ENCODE peak calls at places on chromosomes 5 and 9, in ten cellular contexts. One of them, this sample, is unnamed.

GRCh38 chr9:81312346-81312745 is 377.0 kb downstream of the TLE1 start:
- DNase-seq in dorsolateral prefrontal cortex: no peak
- DNase-seq in choroid plexus epithelial cell: no peak
- DNase-seq in AG09309: no peak
- DNase-seq in GM10248: no peak
- DNase-seq in glutamatergic neuron: no peak
- DNase-seq in bronchial epithelial cell: no peak
- DNase-seq in WERI-Rb-1: no peak
- DNase-seq in NB4: no peak
- DNase-seq in B cell: no peak
- DNase-seq in this sample: no peak

GRCh38 chr5:1172670-1173404 is 28.6 kb upstream of the SLC6A19 start:
- DNase-seq in dorsolateral prefrontal cortex: no peak
- DNase-seq in choroid plexus epithelial cell: no peak
- DNase-seq in AG09309: no peak
- DNase-seq in GM10248: no peak
- DNase-seq in glutamatergic neuron: peak
- DNase-seq in bronchial epithelial cell: no peak
- DNase-seq in WERI-Rb-1: no peak
- DNase-seq in NB4: peak
- DNase-seq in B cell: no peak
- DNase-seq in this sample: no peak

GRCh38 chr5:93336330-93337110 is 244.5 kb downstream of the NR2F1-AS1 start:
- DNase-seq in dorsolateral prefrontal cortex: no peak
- DNase-seq in choroid plexus epithelial cell: no peak
- DNase-seq in AG09309: no peak
- DNase-seq in GM10248: no peak
- DNase-seq in glutamatergic neuron: no peak
- DNase-seq in bronchial epithelial cell: peak
- DNase-seq in WERI-Rb-1: no peak
- DNase-seq in NB4: no peak
- DNase-seq in B cell: no peak
- DNase-seq in this sample: no peak

GRCh38 chr9:124454296-124454695 is 4.0 kb downstream of the ADGRD2 start:
- DNase-seq in dorsolateral prefrontal cortex: no peak
- DNase-seq in choroid plexus epithelial cell: no peak
- DNase-seq in AG09309: no peak
- DNase-seq in GM10248: no peak
- DNase-seq in glutamatergic neuron: no peak
- DNase-seq in bronchial epithelial cell: no peak
- DNase-seq in WERI-Rb-1: no peak
- DNase-seq in NB4: no peak
- DNase-seq in B cell: no peak
- DNase-seq in this sample: no peak

GRCh38 chr5:171295299-171295698 is 13.7 kb upstream of the TLX3 start:
- DNase-seq in dorsolateral prefrontal cortex: no peak
- DNase-seq in choroid plexus epithelial cell: no peak
- DNase-seq in AG09309: no peak
- DNase-seq in GM10248: no peak
- DNase-seq in glutamatergic neuron: no peak
- DNase-seq in bronchial epithelial cell: no peak
- DNase-seq in WERI-Rb-1: no peak
- DNase-seq in NB4: no peak
- DNase-seq in B cell: no peak
- DNase-seq in this sample: no peak

GRCh38 chr9:133054966-133055365 is 6.8 kb upstream of the CEL start:
- DNase-seq in dorsolateral prefrontal cortex: peak
- DNase-seq in choroid plexus epithelial cell: peak
- DNase-seq in AG09309: peak
- DNase-seq in GM10248: peak
- DNase-seq in glutamatergic neuron: no peak
- DNase-seq in bronchial epithelial cell: no peak
- DNase-seq in WERI-Rb-1: no peak
- DNase-seq in NB4: no peak
- DNase-seq in B cell: no peak
- DNase-seq in this sample: peak

GRCh38 chr9:128901379-128901778 is 19.4 kb upstream of the PHYHD1 start:
- DNase-seq in dorsolateral prefrontal cortex: no peak
- DNase-seq in choroid plexus epithelial cell: no peak
- DNase-seq in AG09309: no peak
- DNase-seq in GM10248: no peak
- DNase-seq in glutamatergic neuron: no peak
- DNase-seq in bronchial epithelial cell: no peak
- DNase-seq in WERI-Rb-1: no peak
- DNase-seq in NB4: no peak
- DNase-seq in B cell: no peak
- DNase-seq in this sample: no peak

GRCh38 chr9:91038483-91039124 is 237.0 kb downstream of the SYK start:
- DNase-seq in dorsolateral prefrontal cortex: no peak
- DNase-seq in choroid plexus epithelial cell: no peak
- DNase-seq in AG09309: no peak
- DNase-seq in GM10248: no peak
- DNase-seq in glutamatergic neuron: no peak
- DNase-seq in bronchial epithelial cell: no peak
- DNase-seq in WERI-Rb-1: no peak
- DNase-seq in NB4: no peak
- DNase-seq in B cell: no peak
- DNase-seq in this sample: no peak

GRCh38 chr9:124259273-124260078 is 1.7 kb downstream of the NEK6 start:
- DNase-seq in dorsolateral prefrontal cortex: no peak
- DNase-seq in choroid plexus epithelial cell: peak
- DNase-seq in AG09309: peak
- DNase-seq in GM10248: no peak
- DNase-seq in glutamatergic neuron: no peak
- DNase-seq in bronchial epithelial cell: peak
- DNase-seq in WERI-Rb-1: no peak
- DNase-seq in NB4: peak
- DNase-seq in B cell: no peak
- DNase-seq in this sample: peak

GRCh38 chr9:93143830-93144530 is 9.9 kb upstream of the NINJ1 start:
- DNase-seq in dorsolateral prefrontal cortex: peak
- DNase-seq in choroid plexus epithelial cell: no peak
- DNase-seq in AG09309: no peak
- DNase-seq in GM10248: no peak
- DNase-seq in glutamatergic neuron: no peak
- DNase-seq in bronchial epithelial cell: no peak
- DNase-seq in WERI-Rb-1: no peak
- DNase-seq in NB4: no peak
- DNase-seq in B cell: no peak
- DNase-seq in this sample: no peak

GRCh38 chr5:169126376-169127043 is 174.4 kb downstream of the SLIT3 start:
- DNase-seq in dorsolateral prefrontal cortex: no peak
- DNase-seq in choroid plexus epithelial cell: no peak
- DNase-seq in AG09309: no peak
- DNase-seq in GM10248: no peak
- DNase-seq in glutamatergic neuron: peak
- DNase-seq in bronchial epithelial cell: no peak
- DNase-seq in WERI-Rb-1: no peak
- DNase-seq in NB4: no peak
- DNase-seq in B cell: no peak
- DNase-seq in this sample: peak

GRCh38 chr5:177478711-177479646 is 5.5 kb upstream of the DBN1 start:
- DNase-seq in dorsolateral prefrontal cortex: no peak
- DNase-seq in choroid plexus epithelial cell: peak
- DNase-seq in AG09309: no peak
- DNase-seq in GM10248: peak
- DNase-seq in glutamatergic neuron: no peak
- DNase-seq in bronchial epithelial cell: peak
- DNase-seq in WERI-Rb-1: no peak
- DNase-seq in NB4: peak
- DNase-seq in B cell: no peak
- DNase-seq in this sample: no peak

GRCh38 chr9:37364751-37365360 is 57.6 kb upstream of the GRHPR start:
- DNase-seq in dorsolateral prefrontal cortex: no peak
- DNase-seq in choroid plexus epithelial cell: no peak
- DNase-seq in AG09309: no peak
- DNase-seq in GM10248: no peak
- DNase-seq in glutamatergic neuron: no peak
- DNase-seq in bronchial epithelial cell: peak
- DNase-seq in WERI-Rb-1: no peak
- DNase-seq in NB4: peak
- DNase-seq in B cell: no peak
- DNase-seq in this sample: no peak

GRCh38 chr5:74199436-74200210 is 440.9 kb downstream of the ENC1 start:
- DNase-seq in dorsolateral prefrontal cortex: no peak
- DNase-seq in choroid plexus epithelial cell: no peak
- DNase-seq in AG09309: peak
- DNase-seq in GM10248: no peak
- DNase-seq in glutamatergic neuron: no peak
- DNase-seq in bronchial epithelial cell: peak
- DNase-seq in WERI-Rb-1: no peak
- DNase-seq in NB4: no peak
- DNase-seq in B cell: no peak
- DNase-seq in this sample: no peak

DNA sequence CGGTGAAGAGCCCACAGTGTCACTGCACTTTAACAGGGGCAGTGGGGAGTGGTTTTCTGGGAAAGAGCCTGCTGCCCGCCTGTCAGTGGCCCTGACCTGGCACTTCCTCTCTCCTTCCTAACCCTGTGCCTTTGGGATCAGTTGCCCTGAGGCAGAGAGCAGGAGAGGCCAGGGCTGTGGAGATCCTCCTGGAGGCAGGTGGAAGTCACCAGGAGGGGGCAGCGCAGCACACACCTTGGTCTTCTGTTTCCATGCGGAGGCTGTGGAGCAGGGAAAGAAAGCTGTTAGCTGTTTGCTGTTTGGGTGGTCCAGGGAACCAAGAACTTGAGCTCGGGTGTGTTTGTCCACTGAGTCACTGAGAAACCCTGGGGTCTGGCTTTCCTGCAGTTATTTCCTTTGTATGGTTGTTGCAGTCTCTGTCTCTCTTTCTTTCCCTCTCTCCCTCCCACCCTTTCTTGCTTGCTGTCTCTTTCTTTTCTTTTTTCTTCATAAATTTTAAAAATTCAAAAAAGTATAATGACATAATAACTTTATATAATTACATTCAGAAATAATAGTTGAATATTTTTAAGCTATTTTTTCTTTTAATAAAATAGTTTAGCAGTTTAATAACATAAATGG is 28.1 kb downstream of the NTRK2 start:
- DNase-seq in dorsolateral prefrontal cortex: peak
- DNase-seq in choroid plexus epithelial cell: peak
- DNase-seq in AG09309: peak
- DNase-seq in GM10248: peak
- DNase-seq in glutamatergic neuron: peak
- DNase-seq in bronchial epithelial cell: peak
- DNase-seq in WERI-Rb-1: peak
- DNase-seq in NB4: peak
- DNase-seq in B cell: no peak
- DNase-seq in this sample: peak
- TF ChIP-seq CTCF in dorsolateral prefrontal cortex: peak
- TF ChIP-seq CTCF in choroid plexus epithelial cell: peak
- TF ChIP-seq CTCF in AG09309: peak
- TF ChIP-seq CTCF in GM10248: peak
- TF ChIP-seq CTCF in glutamatergic neuron: peak
- TF ChIP-seq CTCF in bronchial epithelial cell: peak
- TF ChIP-seq CTCF in WERI-Rb-1: peak
- TF ChIP-seq CTCF in NB4: peak
- TF ChIP-seq CTCF in B cell: no peak
- TF ChIP-seq CTCF in this sample: peak

GRCh38 chr9:114233806-114234205 is 78.5 kb downstream of the COL27A1 start:
- DNase-seq in dorsolateral prefrontal cortex: no peak
- DNase-seq in choroid plexus epithelial cell: no peak
- DNase-seq in AG09309: no peak
- DNase-seq in GM10248: no peak
- DNase-seq in glutamatergic neuron: no peak
- DNase-seq in bronchial epithelial cell: no peak
- DNase-seq in WERI-Rb-1: no peak
- DNase-seq in NB4: no peak
- DNase-seq in B cell: no peak
- DNase-seq in this sample: no peak
- TF ChIP-seq CTCF in dorsolateral prefrontal cortex: no peak
- TF ChIP-seq CTCF in choroid plexus epithelial cell: no peak
- TF ChIP-seq CTCF in AG09309: no peak
- TF ChIP-seq CTCF in GM10248: no peak
- TF ChIP-seq CTCF in glutamatergic neuron: no peak
- TF ChIP-seq CTCF in bronchial epithelial cell: no peak
- TF ChIP-seq CTCF in WERI-Rb-1: no peak
- TF ChIP-seq CTCF in NB4: no peak
- TF ChIP-seq CTCF in B cell: no peak
- TF ChIP-seq CTCF in this sample: no peak

GRCh38 chr5:10521466-10522223 is 42.2 kb upstream of the ANKRD33B start:
- DNase-seq in dorsolateral prefrontal cortex: no peak
- DNase-seq in choroid plexus epithelial cell: no peak
- DNase-seq in AG09309: no peak
- DNase-seq in GM10248: no peak
- DNase-seq in glutamatergic neuron: no peak
- DNase-seq in bronchial epithelial cell: no peak
- DNase-seq in WERI-Rb-1: peak
- DNase-seq in NB4: no peak
- DNase-seq in B cell: no peak
- DNase-seq in this sample: no peak
- TF ChIP-seq CTCF in dorsolateral prefrontal cortex: no peak
- TF ChIP-seq CTCF in choroid plexus epithelial cell: peak
- TF ChIP-seq CTCF in AG09309: peak
- TF ChIP-seq CTCF in GM10248: no peak
- TF ChIP-seq CTCF in glutamatergic neuron: peak
- TF ChIP-seq CTCF in bronchial epithelial cell: peak
- TF ChIP-seq CTCF in WERI-Rb-1: peak
- TF ChIP-seq CTCF in NB4: peak
- TF ChIP-seq CTCF in B cell: peak
- TF ChIP-seq CTCF in this sample: peak

GRCh38 chr5:37553720-37554402 is 174.7 kb downstream of the WDR70 start:
- DNase-seq in dorsolateral prefrontal cortex: no peak
- DNase-seq in choroid plexus epithelial cell: peak
- DNase-seq in AG09309: peak
- DNase-seq in GM10248: no peak
- DNase-seq in glutamatergic neuron: no peak
- DNase-seq in bronchial epithelial cell: peak
- DNase-seq in WERI-Rb-1: no peak
- DNase-seq in NB4: no peak
- DNase-seq in B cell: no peak
- DNase-seq in this sample: no peak

GRCh38 chr5:37552770-37553719 is 173.9 kb downstream of the WDR70 start:
- DNase-seq in dorsolateral prefrontal cortex: no peak
- DNase-seq in choroid plexus epithelial cell: peak
- DNase-seq in AG09309: peak
- DNase-seq in GM10248: no peak
- DNase-seq in glutamatergic neuron: no peak
- DNase-seq in bronchial epithelial cell: peak
- DNase-seq in WERI-Rb-1: no peak
- DNase-seq in NB4: peak
- DNase-seq in B cell: no peak
- DNase-seq in this sample: no peak

GRCh38 chr5:37557734-37558293 is 178.7 kb downstream of the WDR70 start:
- DNase-seq in dorsolateral prefrontal cortex: no peak
- DNase-seq in choroid plexus epithelial cell: no peak
- DNase-seq in AG09309: no peak
- DNase-seq in GM10248: no peak
- DNase-seq in glutamatergic neuron: no peak
- DNase-seq in bronchial epithelial cell: peak
- DNase-seq in WERI-Rb-1: no peak
- DNase-seq in NB4: no peak
- DNase-seq in B cell: no peak
- DNase-seq in this sample: no peak

GRCh38 chr5:37554403-37554739 is 175.3 kb downstream of the WDR70 start:
- DNase-seq in dorsolateral prefrontal cortex: no peak
- DNase-seq in choroid plexus epithelial cell: no peak
- DNase-seq in AG09309: no peak
- DNase-seq in GM10248: no peak
- DNase-seq in glutamatergic neuron: no peak
- DNase-seq in bronchial epithelial cell: no peak
- DNase-seq in WERI-Rb-1: no peak
- DNase-seq in NB4: no peak
- DNase-seq in B cell: no peak
- DNase-seq in this sample: no peak

GRCh38 chr5:37554938-37555337 is 175.8 kb downstream of the WDR70 start:
- DNase-seq in dorsolateral prefrontal cortex: no peak
- DNase-seq in choroid plexus epithelial cell: peak
- DNase-seq in AG09309: no peak
- DNase-seq in GM10248: no peak
- DNase-seq in glutamatergic neuron: no peak
- DNase-seq in bronchial epithelial cell: peak
- DNase-seq in WERI-Rb-1: peak
- DNase-seq in NB4: peak
- DNase-seq in B cell: no peak
- DNase-seq in this sample: no peak
- TF ChIP-seq CTCF in dorsolateral prefrontal cortex: no peak
- TF ChIP-seq CTCF in choroid plexus epithelial cell: peak
- TF ChIP-seq CTCF in AG09309: peak
- TF ChIP-seq CTCF in GM10248: peak
- TF ChIP-seq CTCF in glutamatergic neuron: peak
- TF ChIP-seq CTCF in bronchial epithelial cell: peak
- TF ChIP-seq CTCF in WERI-Rb-1: peak
- TF ChIP-seq CTCF in NB4: peak
- TF ChIP-seq CTCF in B cell: no peak
- TF ChIP-seq CTCF in this sample: peak

This sample was measured in AG09319.